ENCODE peak calls at places on chromosomes 1 and 21, in four cellular contexts. Z, J, T and V are unnamed samples.

GRCh38 chr1:32071758-32072621 is 749 bp upstream of the TMEM39B start:
- DNase-seq in J (no peak), T (no peak), Z (peak), V (no peak)

GRCh38 chr1:101291562-101292035 is 54.8 kb downstream of the S1PR1 start:
- DNase-seq in J (no peak), Z (no peak), T (no peak), V (no peak)

GRCh38 chr1:32239790-32240139 is 7.3 kb upstream of the FAM167B start:
- DNase-seq in Z (no peak), T (no peak), J (no peak), V (no peak)

GRCh38 chr1:31708324-31708723 is 4.5 kb upstream of the COL16A1 start:
- DNase-seq in T (no peak), Z (no peak), J (no peak), V (no peak)

GRCh38 chr1:244047739-244048565 is 3.1 kb upstream of the ZBTB18 start:
- DNase-seq in J (peak), T (peak), Z (peak), V (peak)

GRCh38 chr1:45446530-45446929 is 44.4 kb downstream of the TESK2 start:
- DNase-seq in T (no peak), J (no peak), Z (no peak), V (no peak)

GRCh38 chr1:24847995-24848857 is 81.8 kb downstream of the RUNX3 start:
- DNase-seq in J (peak), T (peak), Z (peak), V (peak)

GRCh38 chr1:211751438-211751837 is 76.0 kb upstream of the NEK2 start:
- DNase-seq in T (no peak), J (no peak), Z (no peak), V (no peak)

GRCh38 chr1:77421504-77422233 is 139.8 kb downstream of the AK5 start:
- DNase-seq in Z (no peak), T (no peak), J (no peak), V (no peak)

GRCh38 chr1:225820522-225821120 is 10.7 kb downstream of the EPHX1 start:
- DNase-seq in Z (no peak), J (no peak), T (no peak), V (no peak)

GRCh38 chr21:34123609-34124008 is 50.2 kb downstream of the MRPS6 start:
- DNase-seq in J (no peak), T (no peak), Z (no peak), V (no peak)

GRCh38 chr1:192620096-192620495 is 15.9 kb upstream of the RGS13 start:
- DNase-seq in Z (no peak), T (no peak), J (no peak), V (no peak)

GRCh38 chr1:237891979-237892378 is 1.3 kb upstream of the ZP4 start:
- DNase-seq in T (no peak), J (no peak), Z (no peak), V (no peak)

GRCh38 chr21:29117372-29117955 is 13.0 kb upstream of the MAP3K7CL start:
- DNase-seq in T (no peak), J (no peak), Z (no peak), V (no peak)

GRCh38 chr1:94627771-94628170 is 86.2 kb upstream of the F3 start:
- DNase-seq in J (no peak), Z (no peak), T (no peak), V (no peak)

GRCh38 chr1:184973308-184974085 is 811 bp downstream of the NIBAN1 start:
- DNase-seq in J (peak), T (peak), Z (peak), V (peak)

GRCh38 chr1:38559180-38559874 is 300.2 kb downstream of the RRAGC start:
- DNase-seq in J (peak), Z (no peak), T (no peak), V (peak)

GRCh38 chr1:146036990-146037646 is 15.6 kb upstream of the HJV start:
- DNase-seq in J (peak), Z (peak), T (peak), V (peak)

GRCh38 chr1:40583980-40584379 is 52.5 kb downstream of the ZNF684 start:
- DNase-seq in T (no peak), J (no peak), Z (no peak), V (no peak)

GRCh38 chr1:116125761-116126160 is 14.6 kb downstream of the MAB21L3 start:
- DNase-seq in J (no peak), T (no peak), Z (no peak), V (no peak)

GRCh38 chr1:41641483-41641829 is 157.0 kb upstream of the EDN2 start:
- DNase-seq in Z (no peak), T (no peak), J (no peak), V (no peak)

GRCh38 chr1:10211805-10212405 is 1.5 kb downstream of the KIF1B start:
- DNase-seq in T (no peak), J (no peak), Z (peak), V (no peak)

GRCh38 chr1:164608651-164609057 is 49.7 kb downstream of the PBX1 start:
- DNase-seq in Z (no peak), T (no peak), J (no peak), V (no peak)

GRCh38 chr1:236677641-236678235 is 8.6 kb upstream of the ACTN2 start:
- DNase-seq in Z (no peak), J (no peak), T (no peak), V (no peak)

GRCh38 chr1:219568728-219569127 is 44.2 kb downstream of the ZC3H11B start:
- DNase-seq in J (no peak), T (no peak), Z (no peak), V (no peak)

GRCh38 chr1:226581650-226582330 is 33.2 kb downstream of the STUM start:
- DNase-seq in T (no peak), J (no peak), Z (no peak), V (no peak)

GRCh38 chr1:200771625-200772555 is 33.2 kb downstream of the CAMSAP2 start:
- DNase-seq in J (no peak), Z (no peak), T (no peak), V (no peak)

GRCh38 chr1:158095737-158096335 is 84.9 kb upstream of the CD1D start:
- DNase-seq in J (no peak), T (peak), Z (no peak), V (no peak)

GRCh38 chr1:221868894-221869293 is 127.0 kb upstream of the DUSP10 start:
- DNase-seq in Z (no peak), T (no peak), J (no peak), V (no peak)

GRCh38 chr1:206831605-206832004 is 33.8 kb upstream of the IL20 start:
- DNase-seq in J (no peak), Z (no peak), T (no peak), V (no peak)

GRCh38 chr1:103106426-103107321 is 1.6 kb downstream of the COL11A1 start:
- DNase-seq in J (no peak), T (peak), Z (peak), V (no peak)

GRCh38 chr1:26858160-26858559 is 4.8 kb upstream of the SFN start:
- DNase-seq in Z (no peak), T (no peak), J (no peak), V (no peak)

GRCh38 chr1:12457771-12458170 is 160.2 kb downstream of the DHRS3 start:
- DNase-seq in Z (no peak), T (no peak), J (no peak), V (no peak)

GRCh38 chr1:158353333-158354038 is at the start of gene CD1E:
- DNase-seq in T (no peak), Z (no peak), J (no peak), V (no peak)